ENCODE peak calls at places on chromosomes 11 and 22, in four cellular contexts. Q is endothelial cell, H is body of pancreas, T is astrocyte of the cerebellum. P is an unnamed sample.

GRCh38 chr11:100981196-100981824 is 148.3 kb downstream of the PGR start:
- DNase-seq in Q (no peak), H (no peak), T (no peak), P (no peak)

GRCh38 chr11:110951041-110951440 is 238.8 kb upstream of the ARHGAP20 start:
- DNase-seq in Q (no peak), H (peak; percentile 25), T (no peak), P (no peak)

GRCh38 chr11:35047179-35047578 is 91.8 kb upstream of the CD44 start:
- DNase-seq in Q (no peak), H (no peak), T (no peak), P (no peak)

GRCh38 chr11:30585892-30586250 is 282 bp downstream of the MPPED2 start:
- DNase-seq in Q (peak; percentile 63), H (peak; percentile 32), T (no peak), P (no peak)

GRCh38 chr11:83819936-83820549 is 533.9 kb upstream of the CCDC90B start:
- DNase-seq in Q (no peak), H (peak; percentile 34), T (peak; percentile 78), P (no peak)

GRCh38 chr22:38461414-38462081 is 6.3 kb upstream of the KDELR3 start:
- DNase-seq in Q (peak; percentile 85), H (peak; percentile 89), T (peak; percentile 62), P (no peak)

GRCh38 chr11:83558281-83558680 is 272.1 kb upstream of the CCDC90B start:
- DNase-seq in Q (no peak), H (no peak), T (no peak), P (no peak)

GRCh38 chr22:29112680-29113079 is 39.8 kb downstream of the KREMEN1 start:
- DNase-seq in Q (no peak), H (no peak), T (no peak), P (no peak)

GRCh38 chr11:103091024-103091423 is 936 bp downstream of the DCUN1D5 start:
- DNase-seq in Q (peak; percentile 5), H (no peak), T (no peak), P (no peak)

GRCh38 chr11:86101941-86102407 is 33.1 kb upstream of the PICALM start:
- DNase-seq in Q (no peak), H (no peak), T (no peak), P (no peak)

GRCh38 chr22:40328551-40328950 is 17.7 kb upstream of the ADSL start:
- DNase-seq in Q (no peak), H (no peak), T (no peak), P (no peak)

GRCh38 chr11:1639102-1639620 is 9.6 kb downstream of the KRTAP5-5 start:
- DNase-seq in Q (no peak), H (no peak), T (no peak), P (no peak)

GRCh38 chr22:27133951-27134664 is 476.7 kb downstream of the MIAT start:
- DNase-seq in Q (no peak), H (no peak), T (peak; percentile 67), P (peak; percentile 92)

GRCh38 chr11:82003671-82004148 is 730.0 kb downstream of the FAM181B start:
- DNase-seq in Q (no peak), H (peak; percentile 17), T (peak; percentile 79), P (no peak)

GRCh38 chr11:16923987-16924386 is 90.2 kb downstream of the PLEKHA7 start:
- DNase-seq in Q (no peak), H (no peak), T (no peak), P (no peak)

GRCh38 chr11:35359321-35360058 is 59.9 kb downstream of the SLC1A2 start:
- DNase-seq in Q (no peak), H (peak; percentile 51), T (no peak), P (no peak)

GRCh38 chr11:120467627-120468026 is 43.9 kb upstream of the GRIK4 start:
- DNase-seq in Q (no peak), H (no peak), T (no peak), P (no peak)

GRCh38 chr22:30386960-30387848 is at the start of gene RNF215:
- DNase-seq in Q (peak; percentile 96), H (peak; percentile 87), T (peak; percentile 35), P (peak; percentile 65)

GRCh38 chr11:59999732-60000131 is 17.2 kb upstream of the OOSP4B start:
- DNase-seq in Q (no peak), H (no peak), T (no peak), P (no peak)

GRCh38 chr11:44826922-44827643 is 100.3 kb downstream of the TSPAN18 start:
- DNase-seq in Q (no peak), H (no peak), T (no peak), P (no peak)

GRCh38 chr11:44823920-44824704 is 97.3 kb downstream of the TSPAN18 start:
- DNase-seq in Q (peak; percentile 78), H (no peak), T (no peak), P (no peak)

GRCh38 chr11:44822369-44822768 is 95.6 kb downstream of the TSPAN18 start:
- DNase-seq in Q (no peak), H (no peak), T (no peak), P (no peak)

GRCh38 chr11:44825058-44825795 is 98.5 kb downstream of the TSPAN18 start:
- DNase-seq in Q (no peak), H (no peak), T (no peak), P (no peak)

GRCh38 chr11:44823006-44823405 is 96.2 kb downstream of the TSPAN18 start:
- DNase-seq in Q (peak; percentile 37), H (no peak), T (no peak), P (no peak)
- TF ChIP-seq CTCF in Q (peak; percentile 36), H (no peak), T (peak; percentile 31), P (no peak)

GRCh38 chr11:69048718-69049489 is at the start of gene TPCN2:
- DNase-seq in Q (peak; percentile 95), H (peak; percentile 90), T (peak; percentile 91), P (peak; percentile 94)
- TF ChIP-seq CTCF in Q (no peak), H (no peak), T (no peak), P (no peak)

GRCh38 chr11:65425105-65425970 is 2.7 kb downstream of the NEAT1 start:
- DNase-seq in Q (no peak), H (peak; percentile 58), T (no peak), P (no peak)
- TF ChIP-seq CTCF in Q (no peak), H (no peak), T (no peak), P (no peak)

DNA sequence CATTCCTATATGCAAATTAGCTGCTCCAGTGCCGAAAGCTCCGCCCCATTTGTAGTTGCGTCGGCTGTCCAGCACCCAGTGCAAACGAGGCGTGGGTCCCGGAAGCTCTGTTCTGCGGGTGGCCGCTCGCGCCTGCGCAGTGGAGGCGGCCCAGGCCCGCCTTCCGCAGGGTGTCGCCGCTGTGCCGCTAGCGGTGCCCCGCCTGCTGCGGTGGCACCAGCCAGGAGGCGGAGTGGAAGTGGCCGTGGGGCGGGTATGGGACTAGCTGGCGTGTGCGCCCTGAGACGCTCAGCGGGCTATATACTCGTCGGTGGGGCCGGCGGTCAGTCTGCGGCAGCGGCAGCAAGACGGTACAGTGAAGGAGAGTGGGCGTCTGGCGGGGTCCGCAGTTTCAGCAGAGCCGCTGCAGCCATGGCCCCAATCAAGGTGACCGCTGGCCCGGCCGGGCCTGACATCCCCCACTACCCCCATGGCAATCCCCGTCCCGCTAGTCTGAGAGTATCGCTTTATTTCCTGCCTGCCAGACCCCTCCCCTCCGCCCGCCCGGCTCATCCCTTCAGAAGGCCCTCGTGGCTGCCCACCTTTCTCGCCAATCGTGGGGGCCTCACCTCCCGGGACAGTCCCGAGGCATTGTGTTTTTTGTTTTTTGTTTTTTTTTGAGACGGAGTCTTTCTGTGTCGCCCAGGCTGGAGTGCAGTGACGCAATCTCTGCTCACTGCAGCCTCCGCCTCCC is at the start of gene PRDX5:
- DNase-seq in Q (peak; percentile 90), H (peak; percentile 97), T (peak; percentile 86), P (peak; percentile 97)
- TF ChIP-seq CTCF in Q (no peak), H (peak; percentile 70), T (peak; percentile 16), P (peak; percentile 38)

GRCh38 chr11:128467610-128468041 is 119.7 kb downstream of the ETS1 start:
- DNase-seq in Q (no peak), H (no peak), T (peak; percentile 80), P (no peak)
- TF ChIP-seq CTCF in Q (no peak), H (no peak), T (no peak), P (no peak)

GRCh38 chr22:45757068-45757467 is 85.4 kb downstream of the ATXN10 start:
- DNase-seq in Q (no peak), H (peak; percentile 33), T (peak; percentile 20), P (no peak)
- TF ChIP-seq CTCF in Q (no peak), H (peak; percentile 24), T (peak; percentile 28), P (no peak)

DNA sequence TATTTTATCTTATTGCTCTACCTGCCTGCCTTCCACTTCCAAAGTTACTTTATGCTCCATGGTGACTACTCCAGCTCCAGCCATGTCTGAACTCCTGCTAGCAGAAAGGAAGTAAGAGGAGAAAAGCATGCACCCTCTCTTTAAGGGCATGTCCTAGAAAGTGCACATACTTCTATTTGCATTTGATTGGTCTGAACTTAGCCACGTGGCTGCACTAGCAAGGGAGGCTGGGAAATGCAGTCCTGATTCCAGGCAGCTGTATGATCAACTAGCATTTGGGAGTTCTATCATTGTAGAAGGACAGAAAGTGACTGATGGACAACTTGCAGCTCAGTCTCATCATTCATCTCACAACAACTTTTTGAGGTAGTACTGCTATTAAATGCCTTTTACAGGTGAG is 515.7 kb downstream of the BUD13 start:
- DNase-seq in Q (no peak), H (no peak), T (no peak), P (no peak)
- TF ChIP-seq CTCF in Q (no peak), H (no peak), T (no peak), P (no peak)

DNA sequence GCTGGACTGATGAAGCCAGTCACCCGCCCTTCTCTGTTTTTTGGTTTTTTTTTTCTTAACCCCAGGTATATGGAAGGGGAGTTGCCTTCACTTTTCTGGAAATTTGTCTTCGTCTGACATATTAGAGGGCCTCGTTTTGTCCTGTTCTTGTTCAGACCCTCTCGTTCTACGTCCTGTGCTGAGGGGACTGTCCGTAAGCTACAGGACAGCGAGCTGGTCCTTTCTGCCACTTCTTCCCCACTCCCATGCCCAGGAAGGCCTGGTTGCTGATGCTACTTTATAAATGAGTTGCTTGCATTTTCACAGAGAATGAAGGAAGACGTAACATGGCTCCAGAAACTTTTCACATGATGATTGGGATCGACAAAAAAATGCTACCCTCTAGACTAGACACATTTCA is 27.3 kb upstream of the CRKL start:
- DNase-seq in Q (no peak), H (no peak), T (no peak), P (no peak)
- TF ChIP-seq CTCF in Q (no peak), H (no peak), T (no peak), P (no peak)

DNA sequence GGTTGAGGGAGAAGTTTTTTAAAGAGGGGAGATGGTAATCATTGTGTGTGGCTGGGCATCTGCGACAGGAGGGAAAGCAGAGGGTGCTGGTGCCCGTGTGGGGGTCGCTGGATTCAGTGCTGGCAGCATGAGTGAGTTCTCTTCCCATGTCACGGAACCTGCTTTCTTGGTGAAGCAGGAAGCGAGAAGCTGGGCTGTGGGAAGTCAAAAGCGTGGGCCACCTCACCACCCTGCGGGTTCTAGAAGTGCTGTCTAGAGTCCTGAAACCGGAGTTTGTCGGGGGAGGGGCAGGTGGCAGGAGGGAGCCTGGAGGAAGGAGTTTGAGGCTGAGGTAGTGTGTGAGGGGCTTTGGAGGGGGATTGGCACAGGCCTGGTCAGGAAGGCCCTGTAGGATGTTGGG is 14.2 kb downstream of the SART1 start:
- DNase-seq in Q (no peak), H (no peak), T (no peak), P (peak; percentile 29)
- TF ChIP-seq CTCF in Q (no peak), H (no peak), T (no peak), P (no peak)